ENCODE peak calls at places on chromosome 15, in five cellular contexts. E, N, P, C and U are unnamed samples.

GRCh38 chr15:42009474-42009873 is 11.4 kb downstream of the PLA2G4E start:
- DNase-seq in E (no peak), P (no peak), N (no peak), C (no peak), U (no peak)

GRCh38 chr15:66714543-66714981 is 12.5 kb downstream of the SMAD6 start:
- DNase-seq in E (peak), C (no peak), P (peak), N (no peak), U (no peak)

GRCh38 chr15:60255390-60255789 is 142.4 kb downstream of the ANXA2 start:
- DNase-seq in P (no peak), E (peak), C (no peak), N (peak), U (no peak)

GRCh38 chr15:70617076-70617910 is 146.1 kb downstream of the UACA start:
- DNase-seq in E (no peak), N (no peak), C (no peak), P (peak), U (no peak)

GRCh38 chr15:90062023-90062728 is 40.1 kb downstream of the IDH2 start:
- DNase-seq in P (peak), E (peak), C (peak), N (peak), U (no peak)

GRCh38 chr15:72740202-72740601 is 43.4 kb downstream of the ADPGK start:
- DNase-seq in E (no peak), C (no peak), P (no peak), N (peak), U (no peak)

GRCh38 chr15:78000089-78000926 is 77.2 kb downstream of the TBC1D2B start:
- DNase-seq in C (peak), E (peak), N (peak), P (peak), U (no peak)

GRCh38 chr15:49041406-49041805 is 4.8 kb downstream of the SECISBP2L start:
- DNase-seq in N (no peak), E (no peak), P (peak), C (no peak), U (no peak)

GRCh38 chr15:101112336-101113113 is 139.3 kb downstream of the CHSY1 start:
- DNase-seq in N (no peak), P (no peak), E (no peak), C (no peak), U (no peak)

GRCh38 chr15:39579487-39580116 is 1.3 kb upstream of the THBS1 start:
- DNase-seq in N (peak), C (peak), P (peak), E (peak), U (no peak)

GRCh38 chr15:90873998-90874605 is 5.7 kb downstream of the FURIN start:
- DNase-seq in N (no peak), C (peak), P (peak), E (no peak), U (peak)

GRCh38 chr15:78739996-78740903 is 71.0 kb downstream of the ADAMTS7 start:
- DNase-seq in N (peak), C (peak), E (peak), P (peak), U (peak)

GRCh38 chr15:75775296-75776074 is 62.8 kb upstream of the CSPG4 start:
- DNase-seq in E (no peak), P (no peak), C (no peak), N (peak), U (no peak)

GRCh38 chr15:59259137-59259943 is 52.7 kb downstream of the LDHAL6B start:
- DNase-seq in N (no peak), E (no peak), P (no peak), C (no peak), U (no peak)

GRCh38 chr15:35886765-35887164 is 340.8 kb upstream of the DPH6 start:
- DNase-seq in C (no peak), P (peak), E (no peak), N (no peak), U (no peak)

GRCh38 chr15:91908401-91908800 is 54.9 kb downstream of the SLCO3A1 start:
- DNase-seq in E (no peak), C (no peak), N (no peak), P (peak), U (no peak)

GRCh38 chr15:101003706-101004105 is 84.5 kb downstream of the LRRK1 start:
- DNase-seq in N (no peak), C (no peak), P (no peak), E (no peak), U (no peak)

GRCh38 chr15:60573936-60574335 is 95.0 kb upstream of the ICE2 start:
- DNase-seq in P (no peak), E (peak), N (peak), C (no peak), U (no peak)

GRCh38 chr15:77664428-77664827 is 31.7 kb upstream of the LINGO1 start:
- DNase-seq in E (no peak), N (no peak), P (no peak), C (no peak), U (no peak)

GRCh38 chr15:88489321-88489720 is 21.8 kb downstream of the MRPS11 start:
- DNase-seq in C (no peak), N (no peak), E (no peak), P (no peak), U (no peak)

GRCh38 chr15:83243634-83244033 is 36.0 kb upstream of the HDGFL3 start:
- DNase-seq in P (no peak), C (no peak), N (no peak), E (no peak), U (no peak)

GRCh38 chr15:51874751-51875644 is 45.5 kb downstream of the TMOD3 start:
- DNase-seq in P (peak), C (peak), E (peak), N (no peak), U (no peak)

GRCh38 chr15:52232327-52232726 is 41.1 kb upstream of the GNB5 start:
- DNase-seq in E (no peak), N (peak), P (no peak), C (no peak), U (no peak)

GRCh38 chr15:95922431-95922830 is 408.1 kb upstream of the NR2F2 start:
- DNase-seq in E (no peak), C (no peak), N (peak), P (no peak), U (no peak)
- TF ChIP-seq CTCF in E (no peak), C (no peak), N (peak), P (no peak), U (peak)

GRCh38 chr15:29934251-29934650 is 112.0 kb upstream of the TJP1 start:
- DNase-seq in C (no peak), P (peak), N (no peak), E (no peak), U (no peak)

GRCh38 chr15:29937956-29938355 is 115.7 kb upstream of the TJP1 start:
- DNase-seq in N (no peak), P (peak), E (no peak), C (no peak), U (no peak)

GRCh38 chr15:29936353-29937049 is 114.2 kb upstream of the TJP1 start:
- DNase-seq in C (no peak), E (no peak), N (no peak), P (peak), U (no peak)

GRCh38 chr15:29933043-29933442 is 110.8 kb upstream of the TJP1 start:
- DNase-seq in E (no peak), C (no peak), P (peak), N (no peak), U (no peak)

DNA sequence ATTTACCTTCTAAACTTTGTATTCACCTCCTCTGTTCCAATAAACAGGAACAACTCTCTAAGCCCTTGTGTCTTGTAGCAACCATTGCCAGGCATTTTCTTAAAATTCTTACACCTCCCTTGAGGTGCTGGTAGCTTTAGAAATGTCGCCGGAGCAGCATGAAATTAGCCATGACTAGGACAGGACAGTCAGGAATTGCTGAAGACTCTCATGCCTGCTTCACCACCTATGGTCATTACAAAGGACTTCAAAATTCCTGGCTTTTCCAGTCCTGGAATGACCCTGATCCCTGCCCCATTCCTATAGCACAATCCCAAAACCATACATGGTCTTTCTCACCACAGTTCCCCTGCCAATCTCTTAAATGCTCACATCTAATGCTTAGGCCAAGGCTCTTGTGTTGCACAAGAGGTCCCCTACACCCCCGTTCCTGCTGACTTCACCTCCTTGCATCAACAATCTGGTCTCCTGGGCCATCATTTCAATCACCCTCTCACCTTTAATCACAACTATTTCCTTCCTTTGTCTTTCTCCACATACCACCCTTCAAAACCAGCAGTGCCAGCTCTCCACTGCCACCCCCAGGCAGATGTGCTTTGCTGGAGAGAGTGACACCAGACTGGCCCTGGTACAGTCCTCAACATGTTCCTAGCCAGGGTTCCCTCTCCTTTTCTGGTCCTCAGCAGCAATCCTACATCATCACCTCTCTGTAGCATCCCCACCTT is 113.2 kb upstream of the TJP1 start:
- DNase-seq in C (peak), P (no peak), N (no peak), E (peak), U (no peak)
- TF ChIP-seq CTCF in C (no peak), P (peak), N (no peak), E (no peak), U (peak)

DNA sequence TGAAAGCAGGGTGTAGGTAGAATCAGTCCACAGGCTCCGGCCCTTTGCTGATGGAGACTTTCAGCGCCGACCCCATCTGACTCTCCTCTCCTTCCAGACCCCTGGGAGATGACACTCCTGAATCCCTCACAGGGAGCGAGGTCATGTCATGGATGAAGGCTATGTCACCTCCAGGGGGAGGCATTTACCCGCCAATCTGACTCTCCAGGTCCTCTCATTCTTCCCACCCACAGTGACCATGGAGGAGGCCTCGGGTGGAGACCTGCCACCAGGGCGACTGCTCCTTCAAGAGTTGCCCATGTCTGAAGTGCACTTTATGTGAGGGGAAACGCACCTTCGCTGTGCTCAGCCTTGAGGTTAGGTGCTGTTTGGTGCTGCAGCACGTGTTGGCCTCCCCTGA is 112.7 kb downstream of the KLF13 start:
- DNase-seq in N (peak), E (peak), C (no peak), P (no peak), U (no peak)
- TF ChIP-seq CTCF in N (peak), E (no peak), C (no peak), P (peak), U (peak)

DNA sequence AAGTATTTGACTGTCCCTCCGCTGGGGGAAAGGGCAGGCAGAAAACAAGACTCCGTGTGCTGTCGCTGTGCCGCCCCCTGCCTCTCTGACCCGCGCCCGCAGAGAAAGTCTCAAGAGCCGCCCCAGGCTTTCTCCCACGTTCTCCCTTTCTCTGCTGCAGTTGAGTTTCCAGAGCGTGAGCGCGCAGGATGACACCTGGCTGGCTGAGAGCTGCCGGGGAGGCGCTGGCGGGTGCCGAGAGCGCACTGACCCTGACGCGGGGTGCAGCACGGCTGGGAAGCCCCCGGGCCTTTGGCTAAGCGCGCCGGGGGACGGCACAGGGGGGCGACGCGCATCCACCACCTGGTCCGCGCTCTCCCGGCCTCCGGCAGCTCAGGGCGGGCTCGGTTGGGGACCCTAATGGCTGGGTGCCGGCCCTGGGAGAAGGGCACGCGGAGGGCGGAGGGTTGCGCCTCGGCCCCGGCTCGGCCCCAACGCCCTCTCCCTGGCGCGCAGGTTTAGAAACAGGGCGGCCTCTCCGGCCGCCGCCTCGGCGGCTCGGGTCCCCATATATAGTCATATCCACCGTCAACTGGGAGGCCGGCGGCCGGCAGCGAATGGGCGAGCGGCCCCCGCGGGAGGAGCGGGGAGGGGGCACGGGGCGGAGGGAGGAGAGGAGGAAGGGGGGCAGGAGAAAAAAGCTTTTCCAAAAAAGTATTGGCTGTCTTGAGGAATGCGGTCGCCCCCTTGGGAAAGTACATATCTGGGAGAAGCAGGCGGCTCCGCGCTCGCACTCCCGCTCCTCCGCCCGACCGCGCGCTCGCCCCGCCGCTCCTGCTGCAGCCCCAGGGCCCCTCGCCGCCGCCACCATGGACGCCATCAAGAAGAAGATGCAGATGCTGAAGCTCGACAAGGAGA is at the start of gene TPM1:
- DNase-seq in P (peak), E (peak), N (no peak), C (peak), U (peak)
- TF ChIP-seq CTCF in P (peak), E (no peak), N (no peak), C (no peak), U (peak)

DNA sequence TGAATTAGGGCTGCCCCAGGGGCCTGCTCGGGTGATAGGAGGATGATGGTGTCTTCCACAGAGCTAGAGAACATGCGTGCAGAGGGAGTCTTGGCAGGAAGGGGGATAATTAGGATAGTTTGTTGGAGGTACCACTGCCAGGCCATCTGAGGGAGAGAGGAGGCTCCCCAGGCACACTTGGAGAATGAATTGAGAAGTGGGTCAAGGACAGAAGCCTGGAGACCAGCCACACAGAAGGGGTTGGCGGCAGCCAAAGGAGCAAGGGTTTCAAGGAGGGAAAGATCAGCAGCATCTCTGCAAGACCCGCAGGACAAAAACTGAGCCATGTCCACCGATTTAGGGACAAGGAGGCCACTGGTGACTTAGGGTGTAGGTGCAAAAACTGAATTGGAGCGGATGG is 6.9 kb downstream of the SLC28A1 start:
- DNase-seq in N (no peak), C (no peak), P (no peak), E (no peak), U (no peak)
- TF ChIP-seq CTCF in N (no peak), C (no peak), P (no peak), E (no peak), U (no peak)